ENCODE peak calls at places on chromosomes 16 and 17, in ten cellular contexts. B, D, M, T, Q, G, J, O, N and H are unnamed samples.

GRCh38 chr16:29784901-29785500 is 5.5 kb upstream of the KIF22 start:
- DNase-seq in O (no peak), D (peak), T (no peak), B (no peak), N (no peak), M (no peak), G (peak), J (peak), Q (no peak), H (no peak)

GRCh38 chr17:81648707-81649085 is 7.6 kb downstream of the PDE6G start:
- DNase-seq in B (no peak), D (no peak), T (no peak), G (no peak), M (no peak), Q (no peak), N (no peak), J (peak), O (no peak), H (no peak)

GRCh38 chr17:77842148-77842905 is 116.2 kb upstream of the TNRC6C start:
- DNase-seq in T (no peak), M (no peak), D (no peak), J (no peak), G (peak), N (no peak), O (no peak), B (no peak), Q (no peak), H (no peak)

GRCh38 chr17:52170963-52171572 is 12.6 kb upstream of the CA10 start:
- DNase-seq in O (peak), J (no peak), T (peak), B (peak), N (no peak), G (no peak), M (no peak), Q (peak), D (peak), H (no peak)

GRCh38 chr16:71794018-71794417 is 14.6 kb downstream of the AP1G1 start:
- DNase-seq in Q (no peak), N (no peak), T (no peak), J (no peak), D (no peak), G (no peak), O (no peak), M (no peak), B (no peak), H (no peak)

GRCh38 chr17:69335018-69335417 is 8.1 kb upstream of the ABCA5 start:
- DNase-seq in J (no peak), M (no peak), G (no peak), N (peak), D (peak), B (peak), T (peak), O (no peak), Q (peak), H (no peak)

GRCh38 chr16:58393138-58393504 is 850 bp downstream of the GINS3 start:
- DNase-seq in O (no peak), B (peak), T (peak), G (no peak), N (no peak), Q (peak), D (peak), M (no peak), J (no peak), H (no peak)

GRCh38 chr17:33647976-33648375 is 354.9 kb upstream of the ASIC2 start:
- DNase-seq in N (no peak), Q (peak), J (no peak), B (peak), T (peak), M (no peak), G (no peak), D (peak), O (no peak), H (no peak)

GRCh38 chr17:5881849-5882248 is 188.3 kb upstream of the WSCD1 start:
- DNase-seq in J (no peak), D (no peak), B (no peak), O (no peak), G (no peak), N (no peak), Q (no peak), T (no peak), M (no peak), H (no peak)

GRCh38 chr17:57523926-57524634 is 221.0 kb downstream of the CCDC182 start:
- DNase-seq in N (no peak), G (no peak), J (no peak), Q (peak), D (no peak), M (no peak), O (peak), T (peak), B (no peak), H (no peak)

GRCh38 chr16:27326738-27327585 is 13.2 kb downstream of the IL4R start:
- DNase-seq in N (peak), O (no peak), Q (peak), B (no peak), M (peak), G (no peak), T (peak), D (peak), J (peak), H (peak)

GRCh38 chr17:3665834-3666233 is 2.5 kb downstream of the TAX1BP3 start:
- DNase-seq in J (no peak), M (no peak), B (no peak), G (no peak), D (no peak), Q (no peak), O (no peak), T (no peak), N (no peak), H (no peak)

GRCh38 chr17:21165922-21166598 is 39.3 kb downstream of the DHRS7B start:
- DNase-seq in D (no peak), J (no peak), Q (no peak), T (no peak), N (no peak), M (no peak), O (no peak), B (no peak), G (no peak), H (no peak)

GRCh38 chr17:83189013-83189672 is 109.7 kb downstream of the METRNL start:
- DNase-seq in J (no peak), N (no peak), B (no peak), G (peak), D (no peak), M (no peak), T (no peak), O (no peak), Q (no peak), H (no peak)

GRCh38 chr17:29257756-29258155 is 11.1 kb downstream of the CRYBA1 start:
- DNase-seq in M (no peak), Q (no peak), D (peak), N (no peak), G (no peak), J (no peak), O (no peak), B (no peak), T (no peak), H (no peak)

GRCh38 chr16:81621496-81621895 is 157.6 kb upstream of the PLCG2 start:
- DNase-seq in J (no peak), M (no peak), T (no peak), N (no peak), B (no peak), O (no peak), Q (no peak), D (no peak), G (no peak), H (no peak)

GRCh38 chr16:2778692-2778958 is 1.5 kb upstream of the ELOB start:
- DNase-seq in O (no peak), J (no peak), B (no peak), M (no peak), Q (no peak), D (no peak), T (no peak), N (no peak), G (no peak), H (no peak)

GRCh38 chr16:80972611-80973010 is 34.1 kb downstream of the CMC2 start:
- DNase-seq in O (no peak), G (no peak), Q (no peak), D (no peak), B (no peak), N (no peak), T (no peak), M (no peak), J (no peak), H (no peak)

GRCh38 chr17:17102176-17102575 is 59.9 kb downstream of the MPRIP start:
- DNase-seq in O (no peak), M (no peak), Q (no peak), B (no peak), N (no peak), D (no peak), G (peak), J (no peak), T (no peak), H (no peak)

GRCh38 chr17:45423304-45423703 is 9.4 kb downstream of the ARHGAP27 start:
- DNase-seq in J (no peak), M (no peak), B (no peak), Q (no peak), N (no peak), T (no peak), O (no peak), G (no peak), D (no peak), H (no peak)

GRCh38 chr17:36468903-36469635 is 17.4 kb upstream of the ZNHIT3 start:
- DNase-seq in O (no peak), N (no peak), D (no peak), B (no peak), J (no peak), T (no peak), M (no peak), Q (no peak), G (no peak), H (peak)

GRCh38 chr16:89409161-89409711 is 81.1 kb downstream of the ANKRD11 start:
- DNase-seq in T (no peak), N (no peak), D (peak), B (no peak), G (no peak), O (no peak), J (no peak), Q (no peak), M (no peak), H (no peak)

GRCh38 chr17:6639651-6640535 is 618 bp downstream of the KIAA0753 start:
- DNase-seq in O (peak), D (peak), M (peak), T (peak), J (no peak), G (peak), B (peak), Q (no peak), N (no peak), H (no peak)

GRCh38 chr16:55035037-55035436 is 104.4 kb downstream of the IRX5 start:
- DNase-seq in Q (peak), B (peak), G (no peak), O (no peak), J (no peak), M (no peak), D (peak), T (peak), N (no peak), H (no peak)

GRCh38 chr17:48626470-48627241 is 498 bp upstream of the HOXB9 start:
- DNase-seq in Q (peak), D (peak), B (peak), J (no peak), G (no peak), O (no peak), M (no peak), T (peak), N (no peak), H (no peak)

GRCh38 chr17:64269687-64270649 is 6.9 kb upstream of the TEX2 start:
- DNase-seq in B (no peak), M (no peak), Q (no peak), O (no peak), T (no peak), D (no peak), G (no peak), N (no peak), J (no peak), H (no peak)

GRCh38 chr16:11329080-11329491 is 16.2 kb upstream of the RMI2 start:
- DNase-seq in T (no peak), G (no peak), D (no peak), B (no peak), M (no peak), Q (peak), O (no peak), N (no peak), J (no peak), H (no peak)

GRCh38 chr16:63890723-63891122 is 1231.1 kb downstream of the CDH11 start:
- DNase-seq in J (no peak), O (no peak), D (no peak), G (no peak), M (no peak), Q (no peak), B (no peak), T (no peak), N (no peak), H (no peak)

GRCh38 chr17:3687949-3688614 is 7.9 kb downstream of the P2RX5 start:
- DNase-seq in T (no peak), B (no peak), O (no peak), G (no peak), M (no peak), Q (no peak), D (no peak), N (no peak), J (no peak), H (no peak)

GRCh38 chr16:26344976-26345375 is 653.2 kb downstream of the HS3ST4 start:
- DNase-seq in M (no peak), J (no peak), O (no peak), D (no peak), N (no peak), Q (no peak), B (no peak), G (no peak), T (no peak), H (no peak)

GRCh38 chr16:72819345-72819744 is 228.6 kb downstream of the ZFHX3 start:
- DNase-seq in D (no peak), J (no peak), N (peak), O (no peak), T (no peak), G (no peak), M (no peak), Q (no peak), B (no peak), H (no peak)

GRCh38 chr17:45288825-45289224 is 26.9 kb upstream of the SPATA32 start:
- DNase-seq in O (peak), N (no peak), M (no peak), Q (no peak), D (no peak), B (no peak), T (no peak), G (no peak), J (no peak), H (no peak)

GRCh38 chr16:71473891-71474290 is 11.8 kb upstream of the ZNF23 start:
- DNase-seq in D (no peak), B (no peak), M (no peak), Q (no peak), O (no peak), N (no peak), G (no peak), T (no peak), J (no peak), H (no peak)

GRCh38 chr16:50457423-50457822 is 88.6 kb upstream of the BRD7 start:
- DNase-seq in N (no peak), O (no peak), G (no peak), D (no peak), Q (no peak), J (no peak), B (no peak), T (no peak), M (no peak), H (no peak)

GRCh38 chr16:89031715-89032659 is 55.0 kb upstream of the CBFA2T3 start:
- DNase-seq in M (no peak), B (no peak), Q (no peak), D (no peak), J (no peak), N (no peak), T (peak), O (no peak), G (no peak), H (no peak)

GRCh38 chr17:29070308-29070707 is 27.4 kb downstream of the PIPOX start:
- DNase-seq in M (no peak), T (no peak), N (no peak), B (no peak), O (no peak), D (no peak), J (no peak), Q (no peak), G (no peak), H (no peak)

GRCh38 chr17:48850792-48851325 is 20.0 kb downstream of the CALCOCO2 start:
- DNase-seq in G (no peak), J (no peak), O (no peak), Q (no peak), B (no peak), T (no peak), N (no peak), M (no peak), D (no peak), H (no peak)

GRCh38 chr17:17054636-17055035 is 12.4 kb downstream of the MPRIP start:
- DNase-seq in M (no peak), O (no peak), T (no peak), J (no peak), N (no peak), D (no peak), B (no peak), G (no peak), Q (no peak), H (no peak)

GRCh38 chr17:42342242-42343008 is 45.8 kb downstream of the STAT3 start:
- DNase-seq in T (no peak), G (no peak), M (no peak), N (no peak), O (no peak), D (no peak), J (no peak), Q (no peak), B (no peak), H (no peak)

GRCh38 chr17:20216154-20216815 is 207.1 kb downstream of the SPECC1 start:
- DNase-seq in T (no peak), J (no peak), O (no peak), G (no peak), N (no peak), B (no peak), M (no peak), D (no peak), Q (peak), H (no peak)